ENCODE peak calls at places on chromosomes 4 and X, in four cellular contexts. U, B, D and L are unnamed samples.

GRCh38 chr4:40246547-40246900 is 49.7 kb downstream of the RHOH start:
- DNase-seq in U (no peak), D (no peak), B (no peak), L (no peak)

GRCh38 chr4:112302320-112303274 is 5.4 kb downstream of the ALPK1 start:
- DNase-seq in B (no peak), D (no peak), U (no peak), L (no peak)

GRCh38 chrX:4708970-4709760 is 995.7 kb upstream of the PRKX start:
- DNase-seq in U (no peak), D (no peak), B (no peak), L (no peak)

GRCh38 chrX:126847143-126847542 is 27.6 kb downstream of the PRR32 start:
- DNase-seq in U (no peak), D (no peak), B (no peak), L (no peak)

GRCh38 chrX:107589243-107589642 is 39.1 kb upstream of the PRPS1 start:
- DNase-seq in U (no peak), B (no peak), D (no peak), L (no peak)

GRCh38 chr4:174173360-174173759 is 110.1 kb downstream of the FBXO8 start:
- DNase-seq in U (no peak), B (no peak), D (no peak), L (no peak)

GRCh38 chrX:39652336-39652735 is 445.4 kb downstream of the BCOR start:
- DNase-seq in D (peak; percentile 25), B (no peak), U (no peak), L (no peak)

GRCh38 chr4:8101796-8102355 is 56.7 kb downstream of the ABLIM2 start:
- DNase-seq in B (no peak), D (no peak), U (no peak), L (no peak)

GRCh38 chr4:107519057-107519456 is 201.0 kb downstream of the PAPSS1 start:
- DNase-seq in B (no peak), U (no peak), D (no peak), L (no peak)

GRCh38 chrX:138128025-138128671 is 562.2 kb downstream of the ZIC3 start:
- DNase-seq in U (no peak), D (peak; percentile 5), B (peak; percentile 27), L (no peak)

GRCh38 chr4:73684097-73684496 is 56.3 kb upstream of the CXCL8 start:
- DNase-seq in B (no peak), D (no peak), U (no peak), L (no peak)

GRCh38 chr4:113810906-113811305 is 49.4 kb upstream of the CAMK2D start:
- DNase-seq in D (no peak), U (no peak), B (no peak), L (no peak)

GRCh38 chrX:120015145-120016067 is 62.1 kb downstream of the RHOXF2B start:
- DNase-seq in B (peak; percentile 76), U (no peak), D (no peak), L (no peak)

GRCh38 chr4:170122252-170122651 is 32.5 kb upstream of the AADAT start:
- DNase-seq in B (no peak), U (no peak), D (no peak), L (no peak)

GRCh38 chr4:19883841-19884240 is 367.9 kb upstream of the SLIT2 start:
- DNase-seq in U (no peak), D (no peak), B (no peak), L (no peak)

GRCh38 chr4:44679060-44679459 is 840 bp downstream of the GUF1 start:
- DNase-seq in B (no peak), D (no peak), U (no peak), L (no peak)

GRCh38 chr4:186765673-186766546 is 42.3 kb upstream of the FAT1 start:
- DNase-seq in B (no peak), U (no peak), D (no peak), L (no peak)

GRCh38 chr4:113125418-113125817 is 76.0 kb downstream of the ANK2 start:
- DNase-seq in D (no peak), U (no peak), B (no peak), L (no peak)

GRCh38 chrX:103793541-103793932 is 16.9 kb downstream of the PLP1 start:
- DNase-seq in D (no peak), B (no peak), U (no peak), L (no peak)

GRCh38 chr4:108885211-108885610 is 122.4 kb upstream of the ETNPPL start:
- DNase-seq in D (no peak), B (no peak), U (no peak), L (no peak)

GRCh38 chr4:152460488-152460887 is 75.4 kb downstream of the FBXW7 start:
- DNase-seq in B (no peak), D (no peak), U (no peak), L (no peak)

GRCh38 chr4:10613926-10614478 is 70.6 kb downstream of the CLNK start:
- DNase-seq in D (no peak), B (no peak), U (no peak), L (no peak)

GRCh38 chr4:8328866-8329559 is 59.5 kb downstream of the HTRA3 start:
- DNase-seq in D (no peak), U (peak; percentile 14), B (peak; percentile 30), L (peak; percentile 10)

GRCh38 chrX:16836371-16836770 is 33.8 kb downstream of the RBBP7 start:
- DNase-seq in B (no peak), D (peak; percentile 57), U (no peak), L (no peak)

GRCh38 chr4:26885912-26886274 is 25.3 kb downstream of the STIM2 start:
- DNase-seq in D (no peak), U (no peak), B (no peak), L (no peak)

GRCh38 chr4:3411676-3412075 is 30.1 kb upstream of the HGFAC start:
- DNase-seq in D (no peak), B (no peak), U (no peak), L (peak; percentile 10)

GRCh38 chr4:6749340-6750171 is 33.0 kb upstream of the KIAA0232 start:
- DNase-seq in B (peak; percentile 81), U (peak; percentile 51), D (peak; percentile 65), L (peak; percentile 40)

GRCh38 chr4:75107703-75108612 is 175.0 kb downstream of the PARM1 start:
- DNase-seq in B (no peak), D (no peak), U (no peak), L (no peak)

GRCh38 chr4:107034091-107034698 is 1.9 kb downstream of the DKK2 start:
- DNase-seq in D (no peak), B (peak; percentile 52), U (peak; percentile 31), L (peak; percentile 17)

GRCh38 chr4:158346576-158346975 is 136.3 kb downstream of the TMEM144 start:
- DNase-seq in D (no peak), B (no peak), U (no peak), L (no peak)

GRCh38 chr4:4334798-4335520 is 44.9 kb downstream of the ZBTB49 start:
- DNase-seq in U (no peak), B (peak; percentile 85), D (peak; percentile 19), L (peak; percentile 24)

GRCh38 chrX:108740299-108740774 is 4.0 kb upstream of the IRS4 start:
- DNase-seq in D (no peak), B (no peak), U (no peak), L (no peak)

GRCh38 chr4:158538176-158538575 is 16.5 kb downstream of the RXFP1 start:
- DNase-seq in D (no peak), B (no peak), U (no peak), L (no peak)

GRCh38 chr4:119725688-119726330 is 97.2 kb upstream of the PDE5A start:
- DNase-seq in B (no peak), D (no peak), U (no peak), L (no peak)

GRCh38 chr4:101596786-101597185 is 193.7 kb upstream of the BANK1 start:
- DNase-seq in D (no peak), U (no peak), B (no peak), L (no peak)

GRCh38 chr4:101597204-101597603 is 193.3 kb upstream of the BANK1 start:
- DNase-seq in U (no peak), D (no peak), B (no peak), L (no peak)

GRCh38 chr4:101599620-101600019 is 190.9 kb upstream of the BANK1 start:
- DNase-seq in U (no peak), B (no peak), D (no peak), L (no peak)

GRCh38 chr4:101593666-101594065 is 196.9 kb upstream of the BANK1 start:
- DNase-seq in D (no peak), U (no peak), B (no peak), L (no peak)

GRCh38 chr4:101594588-101594987 is 195.9 kb upstream of the BANK1 start:
- DNase-seq in D (no peak), B (no peak), U (no peak), L (no peak)
- H3K4me1 ChIP-seq in D (peaks cover 3% of the 10 kb centered on the region), B (no peaks in the 10 kb centered on the region), U (no peaks in the 10 kb centered on the region), L (no peaks in the 10 kb centered on the region)

DNA sequence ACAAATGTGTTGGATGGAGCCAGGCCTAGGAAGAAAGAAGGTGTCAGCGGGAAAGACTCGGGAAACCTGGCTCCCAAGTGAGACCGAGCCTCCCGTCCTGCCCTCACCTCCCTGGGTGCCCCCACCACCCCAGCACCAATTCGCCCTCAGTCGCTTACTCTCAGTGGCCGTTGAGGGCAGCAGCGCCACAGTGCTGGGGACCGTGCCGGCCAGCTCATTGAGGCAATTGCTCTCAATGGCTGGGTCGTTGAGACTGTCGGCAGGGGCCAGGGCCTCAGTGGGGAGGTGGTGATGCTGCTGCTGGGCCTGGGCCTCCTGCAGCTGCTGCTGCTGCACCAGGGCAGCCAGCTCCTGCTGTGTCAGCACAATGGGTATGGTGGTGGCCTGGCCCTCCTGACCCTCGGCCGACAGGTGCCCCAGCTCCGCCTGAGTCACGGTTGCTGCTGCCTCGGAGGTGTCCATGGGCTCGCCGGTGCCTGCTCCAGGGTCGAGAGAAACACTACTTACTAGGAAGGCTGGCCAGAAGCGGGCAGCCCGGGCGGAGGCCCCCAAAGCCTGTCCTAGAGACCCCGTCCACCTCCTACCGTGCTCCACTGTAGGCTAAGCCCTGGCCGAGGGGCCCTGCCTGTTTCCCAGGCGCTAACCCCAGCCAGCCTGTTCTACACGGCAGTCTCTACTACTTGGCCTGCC is 7.4 kb upstream of the RENBP start:
- DNase-seq in B (no peak), U (no peak), D (no peak), L (no peak)
- TF ChIP-seq CTCF in B (no peak), U (no peak), D (no peak), L (no peak)

GRCh38 chrX:13659057-13659456 is 6.1 kb downstream of the TCEANC start:
- DNase-seq in D (peak; percentile 17), B (no peak), U (no peak), L (no peak)

GRCh38 chrX:13664026-13664425 is 11.1 kb downstream of the TCEANC start:
- DNase-seq in D (no peak), U (no peak), B (no peak), L (no peak)

GRCh38 chrX:13662537-13662841 is 9.5 kb downstream of the TCEANC start:
- DNase-seq in B (no peak), U (no peak), D (no peak), L (peak; percentile 74)

GRCh38 chrX:13658602-13659001 is 5.7 kb downstream of the TCEANC start:
- DNase-seq in B (no peak), D (peak; percentile 25), U (no peak), L (no peak)

GRCh38 chrX:13661735-13662536 is 9.0 kb downstream of the TCEANC start:
- DNase-seq in B (no peak), U (no peak), D (no peak), L (no peak)
- H3K4me3 ChIP-seq in B (no peak overlapping the region), U (peak overlapping the region; percentile 31), D (no peak overlapping the region), L (peak overlapping the region; percentile 28)

GRCh38 chr4:139076016-139076744 is 60.6 kb downstream of the NOCT start:
- DNase-seq in D (no peak), U (no peak), B (no peak), L (no peak)

GRCh38 chr4:139077567-139078355 is 62.2 kb downstream of the NOCT start:
- DNase-seq in D (no peak), U (no peak), B (no peak), L (no peak)

GRCh38 chr4:139083533-139084424 is 68.2 kb downstream of the NOCT start:
- DNase-seq in U (peak; percentile 88), D (peak; percentile 40), B (peak; percentile 96), L (peak; percentile 83)

GRCh38 chr4:139082750-139083532 is 67.4 kb downstream of the NOCT start:
- DNase-seq in U (peak; percentile 98), B (peak; percentile 93), D (peak; percentile 86), L (peak; percentile 95)

GRCh38 chr4:139078926-139079325 is 63.3 kb downstream of the NOCT start:
- DNase-seq in D (no peak), U (no peak), B (no peak), L (no peak)
- H3K4me1 ChIP-seq in D (peaks cover 31% of the 10 kb centered on the region), U (peaks cover 67% of the 10 kb centered on the region), B (peaks cover 25% of the 10 kb centered on the region), L (no peaks in the 10 kb centered on the region)